ENCODE peak calls at places on chromosome 3, in four cellular contexts. P, B, E and C are unnamed samples.

GRCh38 chr3:119883461-119884160 is 101.7 kb downstream of the NR1I2 start:
- DNase-seq in P (no peak), B (no peak), E (no peak), C (no peak)

GRCh38 chr3:51668756-51669155 is 2.3 kb upstream of the TEX264 start:
- DNase-seq in E (no peak), B (no peak), P (no peak), C (no peak)

GRCh38 chr3:159897331-159898075 is 91.1 kb upstream of the IL12A start:
- DNase-seq in E (peak), B (peak), P (no peak), C (no peak)

GRCh38 chr3:197555281-197556261 is at the start of gene BDH1:
- DNase-seq in P (peak), B (no peak), E (peak), C (no peak)

GRCh38 chr3:168736202-168736601 is 640.5 kb upstream of the GOLIM4 start:
- DNase-seq in B (no peak), E (no peak), P (no peak), C (no peak)

GRCh38 chr3:41320953-41321641 is 121.8 kb downstream of the CTNNB1 start:
- DNase-seq in E (no peak), P (no peak), B (no peak), C (no peak)

GRCh38 chr3:109122690-109123089 is 4.8 kb upstream of the MORC1 start:
- DNase-seq in P (no peak), B (no peak), E (no peak), C (no peak)

GRCh38 chr3:12273045-12273695 is 15.7 kb upstream of the PPARG start:
- DNase-seq in B (no peak), E (no peak), P (no peak), C (no peak)